ENCODE peak calls at places on chromosomes 3 and 15, in seven cellular contexts. One of them, this sample, is unnamed.

GRCh38 chr15:34993877-34994276 is 5.8 kb upstream of the ZNF770 start:
- DNase-seq in spleen: no peak
- DNase-seq in adrenal gland: no peak
- DNase-seq in Peyer's patch: no peak
- DNase-seq in suprapubic skin: no peak
- DNase-seq in uterus: no peak
- DNase-seq in NB4: no peak
- DNase-seq in this sample: no peak

GRCh38 chr3:195140816-195141793 is 129.9 kb downstream of the XXYLT1 start:
- DNase-seq in Peyer's patch: no peak
- DNase-seq in spleen: no peak
- DNase-seq in uterus: no peak
- DNase-seq in NB4: no peak
- DNase-seq in suprapubic skin: no peak
- DNase-seq in adrenal gland: no peak
- DNase-seq in this sample: no peak

GRCh38 chr15:92693922-92694331 is 38.4 kb upstream of the FAM174B start:
- DNase-seq in Peyer's patch: no peak
- DNase-seq in spleen: no peak
- DNase-seq in suprapubic skin: no peak
- DNase-seq in adrenal gland: no peak
- DNase-seq in NB4: peak; percentile 67
- DNase-seq in uterus: no peak
- DNase-seq in this sample: no peak

GRCh38 chr15:96333194-96334016 is 2.9 kb downstream of the NR2F2 start:
- DNase-seq in Peyer's patch: no peak
- DNase-seq in adrenal gland: peak; percentile 70
- DNase-seq in NB4: peak; percentile 66
- DNase-seq in spleen: no peak
- DNase-seq in suprapubic skin: peak; percentile 71
- DNase-seq in uterus: no peak
- DNase-seq in this sample: peak; percentile 53

GRCh38 chr3:24338409-24338808 is 156.2 kb downstream of the THRB start:
- DNase-seq in Peyer's patch: no peak
- DNase-seq in uterus: no peak
- DNase-seq in spleen: no peak
- DNase-seq in NB4: no peak
- DNase-seq in suprapubic skin: no peak
- DNase-seq in adrenal gland: no peak
- DNase-seq in this sample: no peak

GRCh38 chr3:175185903-175186302 is 326.8 kb downstream of the NAALADL2 start:
- DNase-seq in NB4: no peak
- DNase-seq in uterus: no peak
- DNase-seq in spleen: no peak
- DNase-seq in suprapubic skin: no peak
- DNase-seq in Peyer's patch: no peak
- DNase-seq in adrenal gland: no peak
- DNase-seq in this sample: no peak

GRCh38 chr15:49916998-49917397 is 202.0 kb downstream of the ATP8B4 start:
- DNase-seq in spleen: no peak
- DNase-seq in NB4: no peak
- DNase-seq in uterus: no peak
- DNase-seq in suprapubic skin: no peak
- DNase-seq in adrenal gland: no peak
- DNase-seq in Peyer's patch: no peak
- DNase-seq in this sample: no peak

GRCh38 chr3:127741690-127742089 is 68.9 kb downstream of the ABTB1 start:
- DNase-seq in NB4: no peak
- DNase-seq in uterus: no peak
- DNase-seq in Peyer's patch: no peak
- DNase-seq in adrenal gland: no peak
- DNase-seq in spleen: no peak
- DNase-seq in suprapubic skin: no peak
- DNase-seq in this sample: no peak

GRCh38 chr3:177105623-177106022 is 91.7 kb downstream of the TBL1XR1 start:
- DNase-seq in suprapubic skin: no peak
- DNase-seq in Peyer's patch: no peak
- DNase-seq in uterus: no peak
- DNase-seq in NB4: no peak
- DNase-seq in adrenal gland: no peak
- DNase-seq in spleen: no peak
- DNase-seq in this sample: no peak

GRCh38 chr3:9298236-9298635 is 48.8 kb upstream of the SRGAP3 start:
- DNase-seq in uterus: no peak
- DNase-seq in Peyer's patch: no peak
- DNase-seq in suprapubic skin: no peak
- DNase-seq in NB4: no peak
- DNase-seq in adrenal gland: no peak
- DNase-seq in spleen: no peak
- DNase-seq in this sample: no peak

GRCh38 chr3:177146646-177147045 is 50.6 kb downstream of the TBL1XR1 start:
- DNase-seq in NB4: no peak
- DNase-seq in suprapubic skin: no peak
- DNase-seq in Peyer's patch: no peak
- DNase-seq in spleen: no peak
- DNase-seq in uterus: no peak
- DNase-seq in adrenal gland: no peak
- DNase-seq in this sample: no peak

GRCh38 chr15:70227122-70227521 is 129.4 kb upstream of the TLE3 start:
- DNase-seq in adrenal gland: no peak
- DNase-seq in Peyer's patch: no peak
- DNase-seq in NB4: no peak
- DNase-seq in spleen: no peak
- DNase-seq in uterus: no peak
- DNase-seq in suprapubic skin: no peak
- DNase-seq in this sample: no peak
- TF ChIP-seq CTCF in adrenal gland: no peak
- TF ChIP-seq CTCF in Peyer's patch: no peak
- TF ChIP-seq CTCF in NB4: no peak
- TF ChIP-seq CTCF in spleen: no peak
- TF ChIP-seq CTCF in uterus: no peak
- TF ChIP-seq CTCF in suprapubic skin: no peak
- TF ChIP-seq CTCF in this sample: no peak

DNA sequence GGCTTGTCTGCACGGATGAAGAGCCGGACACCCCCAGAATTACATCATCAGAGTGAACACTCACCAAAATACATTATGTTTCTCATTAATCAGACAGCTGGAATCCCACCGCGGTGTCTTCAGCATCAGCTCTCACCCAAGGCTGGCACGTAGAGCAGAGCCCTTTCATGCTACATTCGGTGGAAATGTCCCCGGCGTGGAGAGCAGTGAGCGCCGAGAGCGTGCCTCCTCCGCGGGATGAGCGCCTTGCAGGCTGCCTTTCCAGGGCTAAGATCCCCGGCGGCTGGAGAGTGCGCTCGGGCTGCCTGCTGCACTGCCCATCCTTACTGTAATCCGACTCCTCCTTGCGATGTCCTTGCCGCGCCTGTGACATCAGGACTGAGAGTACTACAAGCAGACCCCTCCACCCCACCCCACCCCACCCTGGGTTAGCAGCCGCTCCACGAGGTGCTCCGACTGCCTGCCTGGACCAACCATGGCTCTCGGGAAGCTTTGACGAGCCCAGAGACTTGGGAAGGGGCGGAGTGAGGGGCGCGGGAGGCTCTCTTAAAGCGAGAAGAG is at the start of gene ZNF385D:
- DNase-seq in uterus: peak; percentile 41
- DNase-seq in Peyer's patch: peak; percentile 46
- DNase-seq in adrenal gland: peak; percentile 64
- DNase-seq in NB4: no peak
- DNase-seq in suprapubic skin: peak; percentile 80
- DNase-seq in spleen: no peak
- DNase-seq in this sample: no peak
- H3K4me3 ChIP-seq in uterus: peak within 1 kb of the TSS; percentile 10
- H3K4me3 ChIP-seq in Peyer's patch: no peak within 1 kb of the TSS
- H3K4me3 ChIP-seq in adrenal gland: peak within 1 kb of the TSS; percentile 26
- H3K4me3 ChIP-seq in NB4: no peak within 1 kb of the TSS
- H3K4me3 ChIP-seq in suprapubic skin: peak within 1 kb of the TSS; percentile 43
- H3K4me3 ChIP-seq in spleen: peak within 1 kb of the TSS; percentile 10
- H3K4me3 ChIP-seq in this sample: no peak within 1 kb of the TSS

DNA sequence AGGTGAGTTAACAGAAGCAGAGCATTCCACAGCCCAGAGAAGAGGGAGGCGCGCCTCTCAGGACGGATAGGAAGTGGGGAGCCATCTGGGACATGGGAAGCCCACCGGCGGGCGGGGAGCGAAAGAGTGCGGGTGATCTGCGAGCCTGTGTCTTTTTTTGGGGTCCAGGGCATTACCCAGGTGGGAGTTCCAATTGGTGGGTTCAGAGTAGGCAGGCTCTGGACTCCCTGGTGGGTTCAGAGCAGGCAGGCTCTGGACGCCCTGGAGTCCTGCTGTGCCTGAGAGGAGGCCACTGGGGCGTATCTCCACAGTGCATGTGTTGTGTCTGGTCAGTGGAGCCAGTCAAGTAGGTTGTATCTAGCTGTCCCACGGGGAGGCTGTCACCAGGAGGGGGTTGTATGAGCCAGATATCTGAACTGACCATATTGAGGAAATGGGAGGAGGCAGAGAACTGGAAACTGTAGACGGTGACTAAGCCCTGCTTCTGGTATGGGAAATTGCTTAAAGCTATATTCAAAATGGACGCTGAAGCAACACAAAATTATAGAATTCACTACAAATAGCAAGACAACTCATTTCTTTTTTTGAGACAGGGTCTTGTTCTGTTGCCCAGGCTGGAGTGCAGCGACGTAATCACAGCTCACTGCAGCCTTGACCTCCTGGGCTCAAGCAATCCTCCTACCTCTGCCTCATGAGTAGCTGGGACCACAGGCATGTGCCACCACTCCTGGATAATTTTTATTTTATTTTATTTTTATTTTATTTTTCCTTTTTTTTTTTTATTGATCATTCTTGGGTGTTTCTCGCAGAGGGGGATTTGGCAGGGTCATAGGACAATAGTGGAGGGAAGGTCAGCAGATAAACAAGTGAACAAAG is 34.5 kb upstream of the CHST2 start:
- DNase-seq in NB4: peak; percentile 86
- DNase-seq in Peyer's patch: no peak
- DNase-seq in spleen: peak; percentile 73
- DNase-seq in uterus: no peak
- DNase-seq in suprapubic skin: no peak
- DNase-seq in adrenal gland: no peak
- DNase-seq in this sample: no peak
- TF ChIP-seq POLR2A in NB4: no peak
- TF ChIP-seq POLR2A in Peyer's patch: no peak
- TF ChIP-seq POLR2A in spleen: no peak
- TF ChIP-seq POLR2A in uterus: no peak
- TF ChIP-seq POLR2A in suprapubic skin: no peak
- TF ChIP-seq POLR2A in adrenal gland: no peak
- TF ChIP-seq POLR2A in this sample: no peak

GRCh38 chr3:186093271-186093900 is 15.5 kb downstream of the ETV5 start:
- DNase-seq in NB4: peak; percentile 43
- DNase-seq in adrenal gland: no peak
- DNase-seq in uterus: no peak
- DNase-seq in suprapubic skin: no peak
- DNase-seq in spleen: no peak
- DNase-seq in Peyer's patch: no peak
- DNase-seq in this sample: no peak
- TF ChIP-seq CTCF in NB4: no peak
- TF ChIP-seq CTCF in adrenal gland: no peak
- TF ChIP-seq CTCF in uterus: no peak
- TF ChIP-seq CTCF in suprapubic skin: no peak
- TF ChIP-seq CTCF in spleen: no peak
- TF ChIP-seq CTCF in Peyer's patch: no peak
- TF ChIP-seq CTCF in this sample: no peak

GRCh38 chr3:30655187-30655812 is 48.9 kb downstream of the TGFBR2 start:
- DNase-seq in uterus: no peak
- DNase-seq in suprapubic skin: no peak
- DNase-seq in spleen: no peak
- DNase-seq in Peyer's patch: no peak
- DNase-seq in NB4: peak; percentile 40
- DNase-seq in adrenal gland: no peak
- DNase-seq in this sample: no peak
- H3K4me3 ChIP-seq in uterus: no peak overlapping the region
- H3K4me3 ChIP-seq in suprapubic skin: no peak overlapping the region
- H3K4me3 ChIP-seq in spleen: no peak overlapping the region
- H3K4me3 ChIP-seq in Peyer's patch: no peak overlapping the region
- H3K4me3 ChIP-seq in NB4: no peak overlapping the region
- H3K4me3 ChIP-seq in adrenal gland: no peak overlapping the region
- H3K4me3 ChIP-seq in this sample: no peak overlapping the region

DNA sequence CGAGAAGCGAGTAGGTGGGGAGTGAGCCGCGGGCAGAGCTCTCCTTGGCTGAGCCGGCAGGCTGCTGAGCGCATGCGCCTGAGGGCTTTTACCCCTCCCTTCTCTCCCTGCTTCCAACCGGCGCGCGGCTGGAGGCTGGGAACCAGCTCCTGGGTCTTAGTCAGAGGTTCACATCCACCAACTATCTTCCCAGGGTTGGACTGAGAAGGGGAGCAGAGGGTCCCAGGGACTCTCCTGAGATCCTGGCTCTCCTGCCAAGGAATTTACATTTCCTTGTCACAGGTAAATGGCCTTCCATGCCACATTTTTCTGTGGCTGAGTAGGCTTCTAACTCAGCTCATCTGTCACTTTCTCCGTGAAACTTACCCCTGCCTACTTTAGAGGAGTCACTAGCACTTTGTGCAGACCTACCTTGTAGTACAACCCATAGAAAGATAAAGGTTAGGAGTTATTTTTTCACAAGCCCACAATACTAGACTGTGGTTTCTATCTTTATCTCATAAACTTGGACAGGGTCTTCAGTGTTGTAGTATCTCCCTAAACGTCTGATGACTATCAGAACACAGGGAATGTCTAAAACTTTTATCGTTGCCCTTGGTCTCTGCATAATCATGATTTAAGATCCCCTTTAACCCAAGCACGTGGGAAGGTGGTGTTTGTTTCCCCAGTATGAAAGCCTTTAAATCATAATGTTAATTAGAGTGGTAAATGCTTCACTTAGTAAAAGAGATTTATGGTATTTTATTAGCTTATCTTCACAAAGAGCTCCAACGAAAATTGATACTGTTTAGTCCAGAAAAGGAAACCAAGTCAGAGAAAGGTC is 617 bp upstream of the TBC1D5 start:
- DNase-seq in Peyer's patch: no peak
- DNase-seq in adrenal gland: no peak
- DNase-seq in suprapubic skin: peak; percentile 97
- DNase-seq in spleen: no peak
- DNase-seq in NB4: no peak
- DNase-seq in uterus: peak; percentile 95
- DNase-seq in this sample: no peak
- TF ChIP-seq POLR2A in Peyer's patch: peak; percentile 7
- TF ChIP-seq POLR2A in adrenal gland: no peak
- TF ChIP-seq POLR2A in suprapubic skin: no peak
- TF ChIP-seq POLR2A in spleen: no peak
- TF ChIP-seq POLR2A in NB4: peak; percentile 83
- TF ChIP-seq POLR2A in uterus: no peak
- TF ChIP-seq POLR2A in this sample: no peak

GRCh38 chr3:156449712-156450574 is 105.0 kb downstream of the SSR3 start:
- DNase-seq in adrenal gland: peak; percentile 61
- DNase-seq in spleen: no peak
- DNase-seq in NB4: peak; percentile 42
- DNase-seq in uterus: no peak
- DNase-seq in suprapubic skin: no peak
- DNase-seq in Peyer's patch: no peak
- DNase-seq in this sample: no peak

GRCh38 chr3:156443079-156443478 is 111.8 kb downstream of the SSR3 start:
- DNase-seq in adrenal gland: no peak
- DNase-seq in suprapubic skin: no peak
- DNase-seq in Peyer's patch: no peak
- DNase-seq in spleen: no peak
- DNase-seq in NB4: no peak
- DNase-seq in uterus: no peak
- DNase-seq in this sample: no peak

GRCh38 chr3:156445117-156445968 is 109.6 kb downstream of the SSR3 start:
- DNase-seq in NB4: peak; percentile 44
- DNase-seq in adrenal gland: no peak
- DNase-seq in spleen: no peak
- DNase-seq in uterus: no peak
- DNase-seq in Peyer's patch: no peak
- DNase-seq in suprapubic skin: no peak
- DNase-seq in this sample: no peak

GRCh38 chr3:156448300-156448699 is 106.6 kb downstream of the SSR3 start:
- DNase-seq in suprapubic skin: no peak
- DNase-seq in adrenal gland: no peak
- DNase-seq in NB4: peak; percentile 13
- DNase-seq in uterus: no peak
- DNase-seq in spleen: no peak
- DNase-seq in Peyer's patch: peak; percentile 56
- DNase-seq in this sample: no peak
- TF ChIP-seq CTCF in suprapubic skin: peak; percentile 18
- TF ChIP-seq CTCF in adrenal gland: peak; percentile 16
- TF ChIP-seq CTCF in NB4: peak; percentile 27
- TF ChIP-seq CTCF in uterus: no peak
- TF ChIP-seq CTCF in spleen: no peak
- TF ChIP-seq CTCF in Peyer's patch: peak; percentile 24
- TF ChIP-seq CTCF in this sample: no peak

This sample was measured in right lobe of liver.